ENCODE peak calls at places on chromosome 9, in ten cellular contexts. J is H1, K is PC-9, P is neural progenitor cell, N is fibroblast of the aortic adventitia, C is pancreas, D is A549, V is choroid plexus epithelial cell, F is ovary, U is mammary epithelial cell. H is an unnamed sample.

GRCh38 chr9:107976767-107977166 is 487.2 kb upstream of the KLF4 start:
- DNase-seq in C (no peak), N (peak; percentile 75), J (no peak), P (no peak), V (no peak), D (no peak), U (peak; percentile 36), K (no peak), F (no peak), H (no peak)

GRCh38 chr9:16449331-16449730 is 421.1 kb downstream of the BNC2 start:
- DNase-seq in K (no peak), C (no peak), J (no peak), V (no peak), U (no peak), P (no peak), F (no peak), D (no peak), N (no peak), H (no peak)

GRCh38 chr9:94802795-94803194 is 76.3 kb downstream of the AOPEP start:
- DNase-seq in F (no peak), K (no peak), V (peak; percentile 72), D (no peak), P (no peak), J (no peak), N (no peak), U (peak; percentile 81), C (no peak), H (no peak)

GRCh38 chr9:137044502-137045177 is 1.3 kb downstream of the NPDC1 start:
- DNase-seq in D (no peak), V (no peak), K (no peak), J (no peak), P (no peak), F (no peak), U (no peak), C (peak; percentile 72), N (no peak), H (no peak)

GRCh38 chr9:126157826-126158431 is 168.7 kb upstream of the MVB12B start:
- DNase-seq in F (peak; percentile 10), V (no peak), U (no peak), J (no peak), C (no peak), N (no peak), K (no peak), D (no peak), P (no peak), H (no peak)

GRCh38 chr9:128718475-128718874 is 5.5 kb downstream of the ZDHHC12 start:
- DNase-seq in D (no peak), U (no peak), V (no peak), C (no peak), F (no peak), J (no peak), N (no peak), P (no peak), K (no peak), H (no peak)

GRCh38 chr9:84138543-84138942 is 157.9 kb downstream of the RMI1 start:
- DNase-seq in P (no peak), N (no peak), D (no peak), V (no peak), J (no peak), U (no peak), C (no peak), K (no peak), F (no peak), H (no peak)

GRCh38 chr9:6024035-6024554 is 8.7 kb upstream of the RANBP6 start:
- DNase-seq in K (no peak), D (peak; percentile 35), U (no peak), C (no peak), P (peak; percentile 44), V (peak; percentile 19), N (no peak), F (no peak), J (no peak), H (no peak)

GRCh38 chr9:87193925-87194380 is 246.6 kb upstream of the GAS1 start:
- DNase-seq in C (no peak), P (no peak), V (peak; percentile 97), K (no peak), F (no peak), N (peak; percentile 91), J (no peak), U (peak; percentile 55), D (no peak), H (no peak)

GRCh38 chr9:133394687-133395271 is 18.6 kb downstream of the STKLD1 start:
- DNase-seq in P (no peak), F (no peak), C (no peak), K (no peak), D (no peak), N (no peak), J (no peak), U (no peak), V (no peak), H (no peak)

GRCh38 chr9:106893088-106893487 is 30.1 kb downstream of the ZNF462 start:
- DNase-seq in F (no peak), D (peak; percentile 69), C (no peak), P (no peak), U (peak; percentile 67), N (no peak), K (peak; percentile 78), J (no peak), V (peak; percentile 72), H (no peak)

GRCh38 chr9:77960356-77961153 is 71.1 kb downstream of the GNAQ start:
- DNase-seq in U (no peak), F (no peak), P (peak; percentile 80), N (no peak), J (no peak), V (no peak), K (no peak), C (no peak), D (no peak), H (no peak)

GRCh38 chr9:23830949-23831730 is 5.1 kb upstream of the ELAVL2 start:
- DNase-seq in N (no peak), U (no peak), F (no peak), D (no peak), K (no peak), P (peak; percentile 61), C (no peak), J (no peak), V (no peak), H (no peak)
- H3K4me3 ChIP-seq in N (no peak overlapping the region), U (no peak overlapping the region), F (no peak overlapping the region), D (no peak overlapping the region), K (no peak overlapping the region), P (peak overlapping the region; percentile 55), C (no peak overlapping the region), J (peak overlapping the region; percentile 42), V (no peak overlapping the region), H (no peak overlapping the region)

GRCh38 chr9:90871327-90871935 is 69.8 kb downstream of the SYK start:
- DNase-seq in C (no peak), N (peak; percentile 10), U (no peak), V (no peak), K (no peak), D (no peak), J (no peak), P (no peak), F (no peak), H (no peak)
- TF ChIP-seq CTCF in C (no peak), N (no peak), U (no peak), V (no peak), K (peak; percentile 15), D (no peak), J (no peak), P (no peak), F (no peak), H (no peak)

GRCh38 chr9:131397100-131397790 is 3.4 kb downstream of the PRRC2B start:
- DNase-seq in F (no peak), D (no peak), K (peak; percentile 55), N (peak; percentile 36), P (peak; percentile 47), U (peak; percentile 46), J (no peak), V (peak; percentile 22), C (no peak), H (peak; percentile 48)
- H3K4me3 ChIP-seq in F (no peak overlapping the region), D (peak overlapping the region; percentile 10), K (peak overlapping the region; percentile 97), N (peak overlapping the region; percentile 55), P (peak overlapping the region; percentile 100), U (peak overlapping the region; percentile 20), J (peak overlapping the region; percentile 86), V (peak overlapping the region; percentile 17), C (peak overlapping the region; percentile 66), H (peak overlapping the region; percentile 68)

DNA sequence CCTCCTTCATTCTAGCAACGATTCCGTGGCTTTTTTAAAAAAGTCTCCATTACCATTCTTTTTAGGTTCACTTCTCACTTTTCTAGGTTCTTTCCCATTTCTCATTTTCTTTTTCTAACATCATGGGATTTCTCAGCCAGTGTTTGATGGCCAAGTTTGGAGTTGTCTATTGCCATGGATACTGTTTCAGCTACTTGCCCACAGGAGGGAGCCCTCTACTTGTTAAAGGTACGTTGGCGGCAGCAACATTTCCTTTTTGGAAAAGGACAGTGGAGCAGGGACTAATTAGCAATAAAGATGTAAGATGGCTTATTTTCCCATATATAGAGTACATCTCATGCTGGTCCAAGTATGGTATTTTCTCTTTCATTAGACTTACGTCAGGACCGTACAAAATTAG is 2257.5 kb upstream of the C9orf72 start:
- DNase-seq in U (peak; percentile 37), C (peak; percentile 25), J (no peak), V (peak; percentile 77), D (peak; percentile 41), K (no peak), F (no peak), P (peak; percentile 74), N (no peak), H (peak; percentile 30)
- TF ChIP-seq CTCF in U (peak; percentile 71), C (no peak), J (peak; percentile 5), V (peak; percentile 79), D (peak; percentile 36), K (peak; percentile 67), F (no peak), P (peak; percentile 87), N (no peak), H (peak; percentile 85)